ENCODE peak calls at places on chromosome 5, in nine cellular contexts. M is ELR; W is activated naive CD8-positive, alpha-beta T cell treated with anti-CD3 and anti-CD28 coated beads for 36 hours; Z is breast epithelium; E is germinal center; V is lung; A is activated T-helper 2 cell treated with anti-CD3 and anti-CD28 coated beads, Interferon-gamma antibody, Interleukin-2, Interleukin-4, amounts not matched to agents 10 μg/mL and 5 μg/mL and 100 μg/mL, durations not matched to agents 14 hours and 24 hours and 36 hours; L is stimulated activated CD4-positive, alpha-beta T cell treated with anti-CD3 and anti-CD28 coated beads, Interleukin-15, amount 100 ng/mL, for 1 hour; I is NCI-H2081. S is an unnamed sample.

GRCh38 chr5:179776413-179776938 is 17.3 kb upstream of the LTC4S start:
- DNase-seq in W (no peak), L (no peak), M (no peak), Z (no peak), E (no peak), V (no peak), A (no peak), I (no peak), S (no peak)

GRCh38 chr5:72394688-72395087 is 74.5 kb downstream of the PTCD2 start:
- DNase-seq in A (no peak), V (no peak), Z (no peak), I (no peak), W (no peak), E (no peak), M (peak), L (no peak), S (peak)

GRCh38 chr5:157449011-157449723 is 10.8 kb upstream of the NIPAL4 start:
- DNase-seq in Z (peak), E (no peak), W (no peak), L (no peak), A (no peak), M (no peak), V (no peak), I (peak), S (no peak)

GRCh38 chr5:122415481-122416120 is 103.6 kb downstream of the SNCAIP start:
- DNase-seq in W (no peak), I (peak), L (no peak), Z (peak), M (peak), A (no peak), E (peak), V (peak), S (peak)

GRCh38 chr5:83245037-83245436 is 167.7 kb downstream of the XRCC4 start:
- DNase-seq in Z (no peak), V (no peak), E (no peak), L (no peak), W (no peak), M (no peak), I (no peak), A (no peak), S (no peak)

GRCh38 chr5:121841900-121842299 is 9.8 kb upstream of the FTMT start:
- DNase-seq in M (peak), I (no peak), Z (no peak), L (no peak), E (no peak), V (no peak), W (no peak), A (no peak), S (no peak)

GRCh38 chr5:67030289-67031069 is 166.1 kb downstream of the CD180 start:
- DNase-seq in A (no peak), E (no peak), V (no peak), M (peak), I (no peak), L (no peak), W (no peak), Z (no peak), S (no peak)

GRCh38 chr5:134509308-134510040 is 16.0 kb upstream of the JADE2 start:
- DNase-seq in L (no peak), A (no peak), Z (peak), E (no peak), I (no peak), M (peak), V (no peak), W (no peak), S (peak)

GRCh38 chr5:154199671-154200220 is 9.2 kb downstream of the GALNT10 start:
- DNase-seq in W (no peak), Z (no peak), E (no peak), I (no peak), V (no peak), A (no peak), M (no peak), L (no peak), S (no peak)

GRCh38 chr5:58771750-58772149 is 188.9 kb downstream of the RAB3C start:
- DNase-seq in M (no peak), W (no peak), I (no peak), E (no peak), L (no peak), V (no peak), Z (no peak), A (no peak), S (no peak)

GRCh38 chr5:65555266-65555665 is 7.7 kb downstream of the CENPK start:
- DNase-seq in I (no peak), A (no peak), E (no peak), M (no peak), V (no peak), W (no peak), L (no peak), Z (no peak), S (no peak)

GRCh38 chr5:142201471-142201887 is 92.9 kb downstream of the NDFIP1 start:
- DNase-seq in W (no peak), I (no peak), M (peak), L (no peak), Z (no peak), A (no peak), V (no peak), E (no peak), S (no peak)

GRCh38 chr5:65334077-65334476 is 147.6 kb downstream of the ADAMTS6 start:
- DNase-seq in W (no peak), Z (no peak), I (peak), L (no peak), M (no peak), E (no peak), A (no peak), V (peak), S (no peak)

GRCh38 chr5:35026941-35027340 is 20.8 kb downstream of the AGXT2 start:
- DNase-seq in L (no peak), I (no peak), W (no peak), A (no peak), M (no peak), V (no peak), E (no peak), Z (no peak), S (no peak)

GRCh38 chr5:84181093-84181492 is 203.6 kb downstream of the EDIL3 start:
- DNase-seq in M (no peak), A (no peak), W (no peak), Z (no peak), E (no peak), V (no peak), L (no peak), I (no peak), S (peak)

GRCh38 chr5:132046915-132047314 is 13.5 kb upstream of the IL3 start:
- DNase-seq in E (no peak), W (no peak), I (no peak), L (no peak), A (no peak), Z (no peak), M (no peak), V (no peak), S (no peak)

GRCh38 chr5:153623117-153623516 is 132.6 kb downstream of the GRIA1 start:
- DNase-seq in Z (no peak), L (no peak), V (no peak), M (no peak), A (no peak), I (no peak), W (no peak), E (no peak), S (no peak)

GRCh38 chr5:127849891-127850290 is 146.7 kb downstream of the CCDC192 start:
- DNase-seq in V (no peak), A (no peak), Z (no peak), I (no peak), E (no peak), W (no peak), M (no peak), L (no peak), S (no peak)

GRCh38 chr5:157371655-157372471 is 88.2 kb upstream of the NIPAL4 start:
- DNase-seq in V (no peak), Z (no peak), E (no peak), L (no peak), M (peak), I (no peak), W (no peak), A (no peak), S (no peak)

GRCh38 chr5:56638061-56638621 is 177.2 kb upstream of the MAP3K1 start:
- DNase-seq in E (no peak), V (no peak), L (no peak), M (no peak), I (peak), W (no peak), Z (peak), A (no peak), S (no peak)

GRCh38 chr5:179829732-179830435 is 9.2 kb downstream of the SQSTM1 start:
- DNase-seq in M (no peak), V (no peak), I (no peak), A (no peak), L (no peak), W (no peak), E (no peak), Z (no peak), S (no peak)

GRCh38 chr5:33379757-33380156 is 61.0 kb upstream of the TARS1 start:
- DNase-seq in V (no peak), I (peak), E (no peak), A (no peak), L (no peak), Z (no peak), W (no peak), M (peak), S (peak)

GRCh38 chr5:154601014-154601413 is 123.0 kb upstream of the HAND1 start:
- DNase-seq in E (no peak), L (no peak), V (no peak), M (no peak), Z (no peak), I (no peak), A (no peak), W (no peak), S (no peak)

GRCh38 chr5:141919218-141920129 is 4.2 kb upstream of the DELE1 start:
- DNase-seq in W (no peak), M (no peak), E (no peak), L (no peak), I (no peak), V (no peak), A (no peak), Z (no peak), S (no peak)

GRCh38 chr5:1212881-1213280 is 11.5 kb downstream of the SLC6A19 start:
- DNase-seq in Z (no peak), M (no peak), L (no peak), V (no peak), A (no peak), I (no peak), E (no peak), W (no peak), S (no peak)

GRCh38 chr5:132296412-132297001 is 2.3 kb downstream of the SLC22A4 start:
- DNase-seq in W (no peak), I (no peak), A (no peak), E (no peak), M (no peak), V (no peak), Z (no peak), L (no peak), S (no peak)

GRCh38 chr5:149581931-149582768 is 852 bp downstream of the ARHGEF37 start:
- DNase-seq in L (no peak), I (peak), A (no peak), V (no peak), Z (peak), M (no peak), W (no peak), E (no peak), S (no peak)

GRCh38 chr5:95884511-95884910 is 62.0 kb upstream of the GLRX start:
- DNase-seq in L (no peak), A (no peak), M (no peak), V (no peak), I (no peak), W (no peak), E (no peak), Z (no peak), S (peak)

GRCh38 chr5:82259172-82259800 is 18.9 kb downstream of the RPS23 start:
- DNase-seq in A (no peak), L (no peak), V (no peak), W (no peak), Z (no peak), I (peak), M (peak), E (no peak), S (peak)

GRCh38 chr5:61625682-61626620 is 293.9 kb downstream of the ZSWIM6 start:
- DNase-seq in M (peak), I (no peak), V (peak), E (peak), W (peak), A (no peak), Z (peak), L (no peak), S (peak)

S was measured in NB4.